ENCODE peak calls at places on chromosomes 11 and 22, in five cellular contexts. One of them, this sample, is unnamed.

GRCh38 chr11:61599968-61600710 is 19.3 kb upstream of the SYT7 start:
- DNase-seq in stomach: no peak
- DNase-seq in Panc1: no peak
- DNase-seq in uterus: no peak
- DNase-seq in left ventricle myocardium inferior: no peak
- DNase-seq in this sample: no peak

GRCh38 chr11:26149585-26149984 is 182.3 kb upstream of the ANO3 start:
- DNase-seq in stomach: no peak
- DNase-seq in uterus: no peak
- DNase-seq in Panc1: no peak
- DNase-seq in left ventricle myocardium inferior: no peak
- DNase-seq in this sample: no peak

GRCh38 chr11:61091373-61092279 is 10.7 kb upstream of the CD5 start:
- DNase-seq in Panc1: no peak
- DNase-seq in stomach: no peak
- DNase-seq in uterus: peak; percentile 6
- DNase-seq in left ventricle myocardium inferior: no peak
- DNase-seq in this sample: no peak

GRCh38 chr11:94272738-94273313 is 31.6 kb upstream of the IZUMO1R start:
- DNase-seq in Panc1: no peak
- DNase-seq in stomach: no peak
- DNase-seq in left ventricle myocardium inferior: peak; percentile 40
- DNase-seq in uterus: peak; percentile 15
- DNase-seq in this sample: no peak

GRCh38 chr11:111918390-111919256 is at the start of gene C11orf52:
- DNase-seq in stomach: peak; percentile 89
- DNase-seq in left ventricle myocardium inferior: no peak
- DNase-seq in Panc1: no peak
- DNase-seq in uterus: no peak
- DNase-seq in this sample: peak; percentile 78

GRCh38 chr11:121416909-121417567 is 35.1 kb upstream of the SORL1 start:
- DNase-seq in left ventricle myocardium inferior: peak; percentile 81
- DNase-seq in uterus: peak; percentile 68
- DNase-seq in stomach: peak; percentile 92
- DNase-seq in Panc1: no peak
- DNase-seq in this sample: no peak

GRCh38 chr11:59754859-59755700 is at the start of gene STX3:
- DNase-seq in stomach: peak; percentile 87
- DNase-seq in uterus: peak; percentile 69
- DNase-seq in left ventricle myocardium inferior: peak; percentile 74
- DNase-seq in Panc1: peak; percentile 33
- DNase-seq in this sample: peak; percentile 35

GRCh38 chr11:78708388-78708787 is 133.7 kb upstream of the NARS2 start:
- DNase-seq in left ventricle myocardium inferior: no peak
- DNase-seq in stomach: no peak
- DNase-seq in Panc1: no peak
- DNase-seq in uterus: no peak
- DNase-seq in this sample: no peak

GRCh38 chr22:44834065-44834464 is 81.7 kb downstream of the ARHGAP8 start:
- DNase-seq in stomach: no peak
- DNase-seq in Panc1: no peak
- DNase-seq in uterus: no peak
- DNase-seq in left ventricle myocardium inferior: no peak
- DNase-seq in this sample: no peak

GRCh38 chr22:25048659-25049657 is 96.4 kb downstream of the KIAA1671 start:
- DNase-seq in Panc1: peak; percentile 33
- DNase-seq in stomach: peak; percentile 70
- DNase-seq in left ventricle myocardium inferior: peak; percentile 66
- DNase-seq in uterus: peak; percentile 38
- DNase-seq in this sample: peak; percentile 58

GRCh38 chr11:12625438-12626071 is 48.7 kb upstream of the TEAD1 start:
- DNase-seq in uterus: no peak
- DNase-seq in left ventricle myocardium inferior: no peak
- DNase-seq in stomach: no peak
- DNase-seq in Panc1: no peak
- DNase-seq in this sample: no peak

GRCh38 chr22:37019309-37020191 is at the start of the genes MPST and TST:
- DNase-seq in uterus: peak; percentile 76
- DNase-seq in stomach: peak; percentile 81
- DNase-seq in Panc1: no peak
- DNase-seq in left ventricle myocardium inferior: peak; percentile 83
- DNase-seq in this sample: peak; percentile 37

GRCh38 chr22:37232140-37232998 is 11.7 kb downstream of the RAC2 start:
- DNase-seq in uterus: no peak
- DNase-seq in Panc1: no peak
- DNase-seq in left ventricle myocardium inferior: no peak
- DNase-seq in stomach: no peak
- DNase-seq in this sample: no peak

GRCh38 chr22:24155597-24156145 is 25.6 kb upstream of the SUSD2 start:
- DNase-seq in left ventricle myocardium inferior: peak; percentile 87
- DNase-seq in stomach: peak; percentile 84
- DNase-seq in Panc1: no peak
- DNase-seq in uterus: peak; percentile 86
- DNase-seq in this sample: no peak

GRCh38 chr11:61026121-61027031 is 54.9 kb downstream of the CD6 start:
- DNase-seq in uterus: no peak
- DNase-seq in stomach: no peak
- DNase-seq in left ventricle myocardium inferior: no peak
- DNase-seq in Panc1: no peak
- DNase-seq in this sample: no peak

GRCh38 chr11:115145316-115145715 is 358.9 kb downstream of the CADM1 start:
- DNase-seq in stomach: no peak
- DNase-seq in Panc1: no peak
- DNase-seq in uterus: no peak
- DNase-seq in left ventricle myocardium inferior: no peak
- DNase-seq in this sample: no peak

GRCh38 chr11:133966147-133966546 is 9.4 kb upstream of the IGSF9B start:
- DNase-seq in uterus: no peak
- DNase-seq in left ventricle myocardium inferior: no peak
- DNase-seq in Panc1: no peak
- DNase-seq in stomach: no peak
- DNase-seq in this sample: no peak

GRCh38 chr11:102802341-102802740 is 4.4 kb upstream of the MMP1 start:
- DNase-seq in uterus: no peak
- DNase-seq in Panc1: no peak
- DNase-seq in left ventricle myocardium inferior: no peak
- DNase-seq in stomach: no peak
- DNase-seq in this sample: no peak

GRCh38 chr11:83721286-83721685 is 435.1 kb upstream of the CCDC90B start:
- DNase-seq in Panc1: no peak
- DNase-seq in uterus: no peak
- DNase-seq in stomach: no peak
- DNase-seq in left ventricle myocardium inferior: no peak
- DNase-seq in this sample: no peak

GRCh38 chr11:2768471-2769408 is 68.9 kb upstream of the KCNQ1OT1 start:
- DNase-seq in uterus: no peak
- DNase-seq in stomach: peak; percentile 17
- DNase-seq in left ventricle myocardium inferior: no peak
- DNase-seq in Panc1: no peak
- DNase-seq in this sample: no peak

GRCh38 chr22:27732391-27732790 is 69.2 kb downstream of the MN1 start:
- DNase-seq in uterus: no peak
- DNase-seq in left ventricle myocardium inferior: no peak
- DNase-seq in Panc1: no peak
- DNase-seq in stomach: no peak
- DNase-seq in this sample: no peak

GRCh38 chr11:27934830-27935145 is 173.2 kb downstream of the KIF18A start:
- DNase-seq in Panc1: no peak
- DNase-seq in stomach: no peak
- DNase-seq in left ventricle myocardium inferior: no peak
- DNase-seq in uterus: no peak
- DNase-seq in this sample: no peak

GRCh38 chr11:62139526-62140301 is 15.9 kb downstream of the INCENP start:
- DNase-seq in left ventricle myocardium inferior: no peak
- DNase-seq in stomach: no peak
- DNase-seq in uterus: no peak
- DNase-seq in Panc1: no peak
- DNase-seq in this sample: no peak

GRCh38 chr11:34633990-34634725 is 13.3 kb downstream of the EHF start:
- DNase-seq in stomach: no peak
- DNase-seq in Panc1: no peak
- DNase-seq in uterus: no peak
- DNase-seq in left ventricle myocardium inferior: no peak
- DNase-seq in this sample: no peak

GRCh38 chr11:66047541-66048365 is 1.2 kb downstream of the GAL3ST3 start:
- DNase-seq in left ventricle myocardium inferior: no peak
- DNase-seq in stomach: no peak
- DNase-seq in uterus: no peak
- DNase-seq in Panc1: no peak
- DNase-seq in this sample: no peak

GRCh38 chr11:73348838-73349237 is 27.4 kb upstream of the RELT start:
- DNase-seq in Panc1: no peak
- DNase-seq in left ventricle myocardium inferior: no peak
- DNase-seq in stomach: no peak
- DNase-seq in uterus: no peak
- DNase-seq in this sample: no peak

GRCh38 chr22:29820941-29821789 is 16.9 kb downstream of the ASCC2 start:
- DNase-seq in left ventricle myocardium inferior: peak; percentile 90
- DNase-seq in Panc1: no peak
- DNase-seq in uterus: no peak
- DNase-seq in stomach: peak; percentile 94
- DNase-seq in this sample: no peak

GRCh38 chr11:75633409-75634011 is 35.3 kb downstream of the MAP6 start:
- DNase-seq in Panc1: no peak
- DNase-seq in uterus: no peak
- DNase-seq in stomach: no peak
- DNase-seq in left ventricle myocardium inferior: no peak
- DNase-seq in this sample: no peak

GRCh38 chr11:59953463-59954218 is 10.2 kb upstream of the OOSP4A start:
- DNase-seq in Panc1: peak; percentile 4
- DNase-seq in stomach: no peak
- DNase-seq in uterus: no peak
- DNase-seq in left ventricle myocardium inferior: no peak
- DNase-seq in this sample: no peak

GRCh38 chr11:131464024-131464423 is 93.6 kb downstream of the NTM start:
- DNase-seq in left ventricle myocardium inferior: no peak
- DNase-seq in Panc1: no peak
- DNase-seq in uterus: no peak
- DNase-seq in stomach: no peak
- DNase-seq in this sample: no peak

DNA sequence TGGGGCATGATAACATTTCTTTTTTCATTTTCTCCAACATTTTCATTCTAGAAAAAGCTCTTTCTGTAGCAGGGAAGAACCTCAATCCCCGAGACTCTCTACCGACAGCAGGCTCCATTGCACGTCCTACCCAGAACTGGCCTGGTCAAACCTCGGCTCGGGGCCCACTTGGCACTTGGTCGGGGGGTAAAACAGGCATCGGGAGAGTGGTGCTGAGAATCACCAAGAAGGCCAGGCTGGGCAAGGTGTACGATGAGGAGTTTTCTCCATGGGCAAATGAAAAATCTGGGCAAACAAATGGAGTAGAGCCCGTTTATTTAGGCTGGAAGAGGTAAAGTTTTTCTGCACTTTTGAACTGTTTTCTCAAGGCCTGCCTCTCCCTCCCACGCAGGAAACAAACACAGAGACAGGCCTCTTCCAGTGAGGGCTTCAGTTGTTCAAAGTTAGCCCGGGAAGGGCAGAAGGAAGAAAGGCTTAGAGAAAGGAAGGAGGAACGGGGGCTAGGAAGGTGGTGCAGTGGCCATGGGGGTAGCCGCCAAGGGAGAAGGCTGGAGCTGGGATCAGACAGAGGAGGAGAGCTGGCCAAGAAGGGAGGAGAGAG is 87.6 kb downstream of the ETS1 start:
- DNase-seq in uterus: no peak
- DNase-seq in stomach: no peak
- DNase-seq in left ventricle myocardium inferior: no peak
- DNase-seq in Panc1: no peak
- DNase-seq in this sample: no peak
- H3K4me1 ChIP-seq in uterus: peaks cover 13% of the 10 kb centered on the region
- H3K4me1 ChIP-seq in stomach: peaks cover 65% of the 10 kb centered on the region
- H3K4me1 ChIP-seq in left ventricle myocardium inferior: peaks cover 100% of the 10 kb centered on the region
- H3K4me1 ChIP-seq in Panc1: peaks cover 100% of the 10 kb centered on the region
- H3K4me1 ChIP-seq in this sample: peaks cover 6% of the 10 kb centered on the region

GRCh38 chr22:48975886-48976285 is 851.8 kb downstream of the BRD1 start:
- DNase-seq in Panc1: no peak
- DNase-seq in stomach: no peak
- DNase-seq in uterus: no peak
- DNase-seq in left ventricle myocardium inferior: no peak
- DNase-seq in this sample: no peak

GRCh38 chr22:48972979-48973693 is 854.5 kb downstream of the BRD1 start:
- DNase-seq in Panc1: no peak
- DNase-seq in stomach: no peak
- DNase-seq in left ventricle myocardium inferior: no peak
- DNase-seq in uterus: no peak
- DNase-seq in this sample: no peak

GRCh38 chr22:48975252-48975780 is 852.4 kb downstream of the BRD1 start:
- DNase-seq in Panc1: no peak
- DNase-seq in uterus: no peak
- DNase-seq in left ventricle myocardium inferior: no peak
- DNase-seq in stomach: no peak
- DNase-seq in this sample: no peak

GRCh38 chr22:48974443-48975251 is 853.0 kb downstream of the BRD1 start:
- DNase-seq in Panc1: no peak
- DNase-seq in left ventricle myocardium inferior: no peak
- DNase-seq in uterus: no peak
- DNase-seq in stomach: no peak
- DNase-seq in this sample: no peak

GRCh38 chr22:48973694-48974041 is 854.0 kb downstream of the BRD1 start:
- DNase-seq in uterus: no peak
- DNase-seq in left ventricle myocardium inferior: no peak
- DNase-seq in Panc1: no peak
- DNase-seq in stomach: no peak
- DNase-seq in this sample: no peak
- H3K27ac ChIP-seq in uterus: no peak overlapping the region
- H3K27ac ChIP-seq in left ventricle myocardium inferior: no peak overlapping the region
- H3K27ac ChIP-seq in Panc1: no peak overlapping the region
- H3K27ac ChIP-seq in stomach: no peak overlapping the region
- H3K27ac ChIP-seq in this sample: no peak overlapping the region

GRCh38 chr11:64763804-64764611 is 4.2 kb upstream of the PYGM start:
- DNase-seq in Panc1: no peak
- DNase-seq in stomach: peak; percentile 25
- DNase-seq in left ventricle myocardium inferior: no peak
- DNase-seq in uterus: no peak
- DNase-seq in this sample: no peak
- H3K4me3 ChIP-seq in Panc1: no peak overlapping the region
- H3K4me3 ChIP-seq in stomach: no peak overlapping the region
- H3K4me3 ChIP-seq in left ventricle myocardium inferior: peak overlapping the region; percentile 7
- H3K4me3 ChIP-seq in uterus: no peak overlapping the region
- H3K4me3 ChIP-seq in this sample: no peak overlapping the region

GRCh38 chr11:117817213-117818035 is 7.1 kb downstream of the FXYD2 start:
- DNase-seq in uterus: peak; percentile 91
- DNase-seq in left ventricle myocardium inferior: peak; percentile 82
- DNase-seq in Panc1: peak; percentile 69
- DNase-seq in stomach: peak; percentile 79
- DNase-seq in this sample: peak; percentile 79

GRCh38 chr11:117819096-117820040 is 5.2 kb downstream of the FXYD2 start:
- DNase-seq in uterus: peak; percentile 75
- DNase-seq in stomach: peak; percentile 66
- DNase-seq in Panc1: no peak
- DNase-seq in left ventricle myocardium inferior: peak; percentile 71
- DNase-seq in this sample: peak; percentile 74

GRCh38 chr11:117816846-117817212 is 7.7 kb downstream of the FXYD2 start:
- DNase-seq in left ventricle myocardium inferior: no peak
- DNase-seq in stomach: no peak
- DNase-seq in uterus: no peak
- DNase-seq in Panc1: no peak
- DNase-seq in this sample: no peak

GRCh38 chr11:117820071-117820470 is 4.5 kb downstream of the FXYD2 start:
- DNase-seq in uterus: no peak
- DNase-seq in Panc1: no peak
- DNase-seq in stomach: no peak
- DNase-seq in left ventricle myocardium inferior: no peak
- DNase-seq in this sample: no peak

GRCh38 chr11:117818036-117818858 is 6.3 kb downstream of the FXYD2 start:
- DNase-seq in uterus: no peak
- DNase-seq in Panc1: no peak
- DNase-seq in left ventricle myocardium inferior: no peak
- DNase-seq in stomach: no peak
- DNase-seq in this sample: no peak
- H3K4me1 ChIP-seq in uterus: no peaks in the 10 kb centered on the region
- H3K4me1 ChIP-seq in Panc1: peaks cover 20% of the 10 kb centered on the region
- H3K4me1 ChIP-seq in left ventricle myocardium inferior: peaks cover 53% of the 10 kb centered on the region
- H3K4me1 ChIP-seq in stomach: peaks cover 26% of the 10 kb centered on the region
- H3K4me1 ChIP-seq in this sample: peaks cover 7% of the 10 kb centered on the region